ENCODE peak calls at places on chromosomes 13 and 19, in eight cellular contexts. B, A, I, L, F, G, O and E are unnamed samples.
A peak's percentile ranks its signal among the peaks of the same experiment; 100 is the strongest.

GRCh38 chr19:35075202-35076025 is 33.9 kb downstream of the HPN start:
- DNase-seq in B (no peak), I (no peak), G (no peak), L (no peak), A (no peak), F (no peak), O (no peak), E (no peak)

GRCh38 chr19:23071087-23071511 is 45.7 kb upstream of the ZNF730 start:
- DNase-seq in F (peak; percentile 17), L (peak; percentile 5), G (no peak), I (no peak), A (no peak), B (no peak), O (peak; percentile 53), E (peak; percentile 11)

GRCh38 chr19:7932930-7933300 is 7.0 kb upstream of the CTXN1 start:
- DNase-seq in O (no peak), G (no peak), L (no peak), B (no peak), I (no peak), F (no peak), A (no peak), E (no peak)

GRCh38 chr19:56837892-56838679 is 2.4 kb downstream of the PEG3 start:
- DNase-seq in F (peak; percentile 78), B (peak; percentile 57), O (no peak), A (no peak), L (peak; percentile 75), I (no peak), G (no peak), E (peak; percentile 65)

GRCh38 chr19:22784051-22784450 is at the start of gene ZNF99:
- DNase-seq in A (no peak), L (peak; percentile 34), O (no peak), G (no peak), B (no peak), F (peak; percentile 37), I (no peak), E (peak; percentile 33)

GRCh38 chr19:53909471-53910169 is 542 bp downstream of the CACNG7 start:
- DNase-seq in A (no peak), G (no peak), B (no peak), O (no peak), I (no peak), L (no peak), F (no peak), E (no peak)

GRCh38 chr13:91576590-91576989 is 178.2 kb downstream of the GPC5 start:
- DNase-seq in F (no peak), G (no peak), B (no peak), A (no peak), I (no peak), L (no peak), O (no peak), E (no peak)

GRCh38 chr19:8684001-8684902 is 14.3 kb downstream of the ACTL9 start:
- DNase-seq in O (no peak), L (no peak), A (no peak), I (no peak), G (no peak), B (no peak), F (no peak), E (no peak)

GRCh38 chr13:108425056-108425455 is 155.5 kb downstream of the TNFSF13B start:
- DNase-seq in A (no peak), O (no peak), G (no peak), L (no peak), F (no peak), B (no peak), I (no peak), E (no peak)

GRCh38 chr19:45729774-45730388 is 815 bp downstream of the FBXO46 start:
- DNase-seq in F (peak; percentile 30), B (no peak), O (peak; percentile 61), L (no peak), G (no peak), A (no peak), I (no peak), E (no peak)

GRCh38 chr19:17348700-17349099 is 11.3 kb downstream of the GTPBP3 start:
- DNase-seq in L (no peak), B (no peak), I (no peak), O (no peak), A (no peak), F (peak; percentile 22), G (no peak), E (no peak)

GRCh38 chr13:103471896-103472295 is 405.7 kb upstream of the SLC10A2 start:
- DNase-seq in A (no peak), B (no peak), L (no peak), I (no peak), F (no peak), G (no peak), O (no peak), E (no peak)

GRCh38 chr19:5126498-5127223 is 157.7 kb downstream of the KDM4B start:
- DNase-seq in A (no peak), I (peak; percentile 65), L (no peak), B (no peak), O (peak; percentile 77), F (no peak), G (no peak), E (no peak)

GRCh38 chr19:29372461-29372860 is 153.3 kb upstream of the VSTM2B start:
- DNase-seq in I (no peak), O (peak; percentile 3), F (no peak), G (no peak), A (no peak), B (no peak), L (no peak), E (peak; percentile 0)